ENCODE peak calls at places on chromosomes 3 and 15, in seven cellular contexts. One of them, this sample, is unnamed.
A peak's percentile ranks its signal among the peaks of the same experiment; 100 is the strongest.

GRCh38 chr3:84547971-84548970 is 410.5 kb upstream of the CADM2 start:
- DNase-seq in ascending aorta: no peak
- DNase-seq in fibroblast of lung: peak; percentile 8
- DNase-seq in heart left ventricle: peak; percentile 15
- DNase-seq in right atrium auricular region: no peak
- DNase-seq in CD8-positive, alpha-beta T cell: no peak
- DNase-seq in stomach: no peak
- DNase-seq in this sample: peak; percentile 59

GRCh38 chr15:71437919-71438318 is 322.6 kb downstream of the THSD4 start:
- DNase-seq in CD8-positive, alpha-beta T cell: no peak
- DNase-seq in fibroblast of lung: no peak
- DNase-seq in heart left ventricle: no peak
- DNase-seq in right atrium auricular region: no peak
- DNase-seq in stomach: no peak
- DNase-seq in ascending aorta: no peak
- DNase-seq in this sample: no peak

GRCh38 chr3:81352867-81353266 is 408.6 kb downstream of the GBE1 start:
- DNase-seq in heart left ventricle: no peak
- DNase-seq in CD8-positive, alpha-beta T cell: no peak
- DNase-seq in fibroblast of lung: peak; percentile 4
- DNase-seq in stomach: no peak
- DNase-seq in ascending aorta: no peak
- DNase-seq in right atrium auricular region: no peak
- DNase-seq in this sample: no peak

GRCh38 chr3:36175916-36176461 is 204.3 kb upstream of the STAC start:
- DNase-seq in ascending aorta: no peak
- DNase-seq in CD8-positive, alpha-beta T cell: no peak
- DNase-seq in right atrium auricular region: no peak
- DNase-seq in stomach: no peak
- DNase-seq in fibroblast of lung: no peak
- DNase-seq in heart left ventricle: no peak
- DNase-seq in this sample: no peak

GRCh38 chr3:185272051-185272450 is 18.2 kb upstream of the EHHADH start:
- DNase-seq in right atrium auricular region: no peak
- DNase-seq in heart left ventricle: no peak
- DNase-seq in ascending aorta: no peak
- DNase-seq in fibroblast of lung: no peak
- DNase-seq in stomach: no peak
- DNase-seq in CD8-positive, alpha-beta T cell: no peak
- DNase-seq in this sample: no peak

GRCh38 chr15:39362832-39363561 is 217.9 kb upstream of the THBS1 start:
- DNase-seq in CD8-positive, alpha-beta T cell: no peak
- DNase-seq in heart left ventricle: no peak
- DNase-seq in right atrium auricular region: no peak
- DNase-seq in ascending aorta: no peak
- DNase-seq in fibroblast of lung: peak; percentile 91
- DNase-seq in stomach: no peak
- DNase-seq in this sample: peak; percentile 98

GRCh38 chr3:141093397-141093796 is 42.2 kb downstream of the SPSB4 start:
- DNase-seq in ascending aorta: no peak
- DNase-seq in fibroblast of lung: no peak
- DNase-seq in heart left ventricle: no peak
- DNase-seq in CD8-positive, alpha-beta T cell: no peak
- DNase-seq in right atrium auricular region: no peak
- DNase-seq in stomach: no peak
- DNase-seq in this sample: peak; percentile 89

GRCh38 chr15:38176155-38176554 is 76.5 kb upstream of the SPRED1 start:
- DNase-seq in heart left ventricle: no peak
- DNase-seq in stomach: no peak
- DNase-seq in CD8-positive, alpha-beta T cell: no peak
- DNase-seq in fibroblast of lung: peak; percentile 47
- DNase-seq in right atrium auricular region: no peak
- DNase-seq in ascending aorta: no peak
- DNase-seq in this sample: no peak

GRCh38 chr3:21705769-21706168 is 45.2 kb downstream of the ZNF385D start:
- DNase-seq in fibroblast of lung: peak; percentile 75
- DNase-seq in ascending aorta: peak; percentile 91
- DNase-seq in stomach: peak; percentile 42
- DNase-seq in right atrium auricular region: no peak
- DNase-seq in heart left ventricle: peak; percentile 72
- DNase-seq in CD8-positive, alpha-beta T cell: no peak
- DNase-seq in this sample: no peak

GRCh38 chr3:188749010-188749617 is 422.7 kb upstream of the TPRG1 start:
- DNase-seq in stomach: no peak
- DNase-seq in fibroblast of lung: no peak
- DNase-seq in heart left ventricle: no peak
- DNase-seq in CD8-positive, alpha-beta T cell: peak; percentile 66
- DNase-seq in ascending aorta: no peak
- DNase-seq in right atrium auricular region: no peak
- DNase-seq in this sample: peak; percentile 43

GRCh38 chr3:185823280-185824044 is 1.4 kb downstream of the IGF2BP2 start:
- DNase-seq in right atrium auricular region: no peak
- DNase-seq in CD8-positive, alpha-beta T cell: peak; percentile 53
- DNase-seq in heart left ventricle: peak; percentile 61
- DNase-seq in ascending aorta: no peak
- DNase-seq in fibroblast of lung: peak; percentile 40
- DNase-seq in stomach: peak; percentile 59
- DNase-seq in this sample: peak; percentile 66

GRCh38 chr3:40299721-40300335 is 9.7 kb upstream of the EIF1B start:
- DNase-seq in CD8-positive, alpha-beta T cell: no peak
- DNase-seq in fibroblast of lung: peak; percentile 76
- DNase-seq in ascending aorta: no peak
- DNase-seq in right atrium auricular region: no peak
- DNase-seq in stomach: no peak
- DNase-seq in heart left ventricle: no peak
- DNase-seq in this sample: no peak

DNA sequence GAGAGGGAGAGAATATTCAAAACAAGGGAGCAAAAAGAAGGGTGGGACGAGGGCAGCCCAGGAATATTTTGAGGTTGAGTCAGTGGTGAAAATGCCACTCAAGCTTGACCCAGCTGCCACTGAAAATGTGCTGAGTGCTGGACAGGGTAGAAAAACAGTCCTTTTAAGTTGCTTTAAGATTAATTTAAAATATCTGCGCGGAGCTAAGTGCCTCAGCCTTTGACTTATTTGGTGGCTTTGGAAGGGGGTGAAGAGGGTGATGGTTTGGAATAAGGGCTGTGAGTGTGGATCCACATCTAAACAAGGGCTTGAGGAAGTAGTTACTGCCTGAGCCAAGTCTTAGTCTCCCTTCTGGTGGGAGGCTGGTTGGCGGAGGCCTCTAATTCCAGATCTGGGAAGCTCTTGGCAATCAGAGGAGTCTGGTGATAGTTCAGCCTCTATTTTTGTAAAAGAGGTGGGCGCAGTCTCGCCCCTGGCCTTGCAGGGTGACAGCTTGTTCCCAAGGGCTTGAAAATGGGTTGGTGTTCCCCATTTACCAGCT is 280.8 kb upstream of the ROPN1 start:
- DNase-seq in heart left ventricle: no peak
- DNase-seq in fibroblast of lung: peak; percentile 69
- DNase-seq in stomach: no peak
- DNase-seq in ascending aorta: peak; percentile 90
- DNase-seq in right atrium auricular region: no peak
- DNase-seq in CD8-positive, alpha-beta T cell: no peak
- DNase-seq in this sample: no peak
- H3K27ac ChIP-seq in heart left ventricle: no peak overlapping the region
- H3K27ac ChIP-seq in fibroblast of lung: no peak overlapping the region
- H3K27ac ChIP-seq in stomach: peak overlapping the region; percentile 79
- H3K27ac ChIP-seq in ascending aorta: peak overlapping the region; percentile 98
- H3K27ac ChIP-seq in right atrium auricular region: peak overlapping the region; percentile 80
- H3K27ac ChIP-seq in CD8-positive, alpha-beta T cell: no peak overlapping the region
- H3K27ac ChIP-seq in this sample: peak overlapping the region; percentile 50

GRCh38 chr15:70269331-70269911 is 171.7 kb upstream of the TLE3 start:
- DNase-seq in heart left ventricle: no peak
- DNase-seq in CD8-positive, alpha-beta T cell: no peak
- DNase-seq in fibroblast of lung: no peak
- DNase-seq in stomach: no peak
- DNase-seq in right atrium auricular region: no peak
- DNase-seq in ascending aorta: no peak
- DNase-seq in this sample: no peak
- H3K4me1 ChIP-seq in heart left ventricle: peaks cover 38% of the 10 kb centered on the region
- H3K4me1 ChIP-seq in CD8-positive, alpha-beta T cell: peaks cover 27% of the 10 kb centered on the region
- H3K4me1 ChIP-seq in fibroblast of lung: peaks cover 16% of the 10 kb centered on the region
- H3K4me1 ChIP-seq in stomach: peaks cover 52% of the 10 kb centered on the region
- H3K4me1 ChIP-seq in right atrium auricular region: no peaks in the 10 kb centered on the region
- H3K4me1 ChIP-seq in ascending aorta: peaks cover 27% of the 10 kb centered on the region
- H3K4me1 ChIP-seq in this sample: no peaks in the 10 kb centered on the region

DNA sequence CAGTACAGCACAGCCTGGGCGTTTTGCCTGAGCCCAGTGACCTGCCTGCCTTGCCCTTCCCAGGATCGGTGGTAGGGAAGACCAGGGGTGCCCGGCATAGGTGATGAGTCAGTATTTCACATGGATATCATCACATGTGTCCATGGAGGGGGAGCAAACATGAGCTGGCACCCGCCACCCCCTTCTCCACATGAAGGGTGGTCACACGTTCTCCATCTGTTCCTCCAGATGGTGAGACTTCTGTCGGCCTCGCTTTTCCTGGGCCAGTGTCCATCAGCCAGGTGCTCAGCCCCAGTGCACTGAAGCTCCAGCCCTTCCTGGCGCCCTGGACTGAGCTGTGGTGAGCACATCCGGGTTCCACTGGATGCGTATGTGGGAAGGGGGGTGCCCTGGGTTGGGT is 208.4 kb downstream of the UBE3A start:
- DNase-seq in CD8-positive, alpha-beta T cell: no peak
- DNase-seq in ascending aorta: no peak
- DNase-seq in right atrium auricular region: no peak
- DNase-seq in stomach: no peak
- DNase-seq in heart left ventricle: no peak
- DNase-seq in fibroblast of lung: no peak
- DNase-seq in this sample: no peak
- H3K9me3 ChIP-seq in CD8-positive, alpha-beta T cell: no peaks in the 10 kb centered on the region
- H3K9me3 ChIP-seq in ascending aorta: no peaks in the 10 kb centered on the region
- H3K9me3 ChIP-seq in right atrium auricular region: no peaks in the 10 kb centered on the region
- H3K9me3 ChIP-seq in stomach: peaks cover 98% of the 10 kb centered on the region
- H3K9me3 ChIP-seq in heart left ventricle: peaks cover 14% of the 10 kb centered on the region
- H3K9me3 ChIP-seq in fibroblast of lung: no peaks in the 10 kb centered on the region
- H3K9me3 ChIP-seq in this sample: no peaks in the 10 kb centered on the region

GRCh38 chr15:86004061-86004460 is 75.6 kb upstream of the AGBL1 start:
- DNase-seq in ascending aorta: no peak
- DNase-seq in CD8-positive, alpha-beta T cell: no peak
- DNase-seq in fibroblast of lung: no peak
- DNase-seq in heart left ventricle: no peak
- DNase-seq in stomach: no peak
- DNase-seq in right atrium auricular region: no peak
- DNase-seq in this sample: no peak

GRCh38 chr15:85999658-86000057 is 80.0 kb upstream of the AGBL1 start:
- DNase-seq in heart left ventricle: no peak
- DNase-seq in fibroblast of lung: no peak
- DNase-seq in right atrium auricular region: no peak
- DNase-seq in CD8-positive, alpha-beta T cell: no peak
- DNase-seq in stomach: no peak
- DNase-seq in ascending aorta: no peak
- DNase-seq in this sample: no peak

GRCh38 chr15:86002444-86002843 is 77.2 kb upstream of the AGBL1 start:
- DNase-seq in ascending aorta: no peak
- DNase-seq in fibroblast of lung: no peak
- DNase-seq in stomach: no peak
- DNase-seq in right atrium auricular region: no peak
- DNase-seq in CD8-positive, alpha-beta T cell: no peak
- DNase-seq in heart left ventricle: no peak
- DNase-seq in this sample: peak; percentile 16

GRCh38 chr15:85997618-85998017 is 82.1 kb upstream of the AGBL1 start:
- DNase-seq in heart left ventricle: no peak
- DNase-seq in fibroblast of lung: no peak
- DNase-seq in stomach: no peak
- DNase-seq in ascending aorta: no peak
- DNase-seq in right atrium auricular region: no peak
- DNase-seq in CD8-positive, alpha-beta T cell: no peak
- DNase-seq in this sample: no peak

GRCh38 chr15:86001200-86001599 is 78.5 kb upstream of the AGBL1 start:
- DNase-seq in ascending aorta: no peak
- DNase-seq in fibroblast of lung: no peak
- DNase-seq in heart left ventricle: no peak
- DNase-seq in right atrium auricular region: no peak
- DNase-seq in CD8-positive, alpha-beta T cell: no peak
- DNase-seq in stomach: no peak
- DNase-seq in this sample: no peak
- H3K27ac ChIP-seq in ascending aorta: no peak overlapping the region
- H3K27ac ChIP-seq in fibroblast of lung: no peak overlapping the region
- H3K27ac ChIP-seq in heart left ventricle: no peak overlapping the region
- H3K27ac ChIP-seq in right atrium auricular region: no peak overlapping the region
- H3K27ac ChIP-seq in CD8-positive, alpha-beta T cell: no peak overlapping the region
- H3K27ac ChIP-seq in stomach: no peak overlapping the region
- H3K27ac ChIP-seq in this sample: no peak overlapping the region

DNA sequence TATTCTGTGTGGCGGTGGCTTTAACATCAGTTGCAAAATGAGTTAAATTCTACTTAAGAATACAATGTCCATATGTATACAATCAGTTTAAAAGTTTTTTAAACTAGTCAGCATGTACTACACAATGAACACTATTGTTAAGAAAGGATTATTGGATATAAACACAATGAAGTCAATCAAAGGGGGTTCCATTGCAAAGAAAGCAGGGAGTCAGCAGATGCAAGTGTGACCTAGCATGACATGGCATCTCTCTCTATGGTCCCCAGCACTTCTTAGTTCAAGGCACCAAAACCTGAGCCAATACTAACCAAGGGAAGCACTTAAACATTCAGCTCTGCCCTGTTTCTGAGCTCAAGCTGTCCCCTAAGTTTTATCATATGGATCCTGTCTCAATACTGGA is 17.0 kb downstream of the KLHL6 start:
- DNase-seq in fibroblast of lung: no peak
- DNase-seq in ascending aorta: no peak
- DNase-seq in stomach: no peak
- DNase-seq in CD8-positive, alpha-beta T cell: no peak
- DNase-seq in right atrium auricular region: no peak
- DNase-seq in heart left ventricle: no peak
- DNase-seq in this sample: no peak
- H3K4me1 ChIP-seq in fibroblast of lung: no peaks in the 10 kb centered on the region
- H3K4me1 ChIP-seq in ascending aorta: no peaks in the 10 kb centered on the region
- H3K4me1 ChIP-seq in stomach: peaks cover 10% of the 10 kb centered on the region
- H3K4me1 ChIP-seq in CD8-positive, alpha-beta T cell: peaks cover 41% of the 10 kb centered on the region
- H3K4me1 ChIP-seq in right atrium auricular region: no peaks in the 10 kb centered on the region
- H3K4me1 ChIP-seq in heart left ventricle: no peaks in the 10 kb centered on the region
- H3K4me1 ChIP-seq in this sample: no peaks in the 10 kb centered on the region

GRCh38 chr3:127330385-127330784 is 42.5 kb upstream of the PRR20G start:
- DNase-seq in fibroblast of lung: no peak
- DNase-seq in ascending aorta: no peak
- DNase-seq in right atrium auricular region: no peak
- DNase-seq in CD8-positive, alpha-beta T cell: no peak
- DNase-seq in heart left ventricle: no peak
- DNase-seq in stomach: no peak
- DNase-seq in this sample: no peak
- H3K9me3 ChIP-seq in fibroblast of lung: no peaks in the 10 kb centered on the region
- H3K9me3 ChIP-seq in ascending aorta: peaks cover 19% of the 10 kb centered on the region
- H3K9me3 ChIP-seq in right atrium auricular region: peaks cover 51% of the 10 kb centered on the region
- H3K9me3 ChIP-seq in CD8-positive, alpha-beta T cell: no peaks in the 10 kb centered on the region
- H3K9me3 ChIP-seq in heart left ventricle: peaks cover 37% of the 10 kb centered on the region
- H3K9me3 ChIP-seq in stomach: peaks cover 28% of the 10 kb centered on the region
- H3K9me3 ChIP-seq in this sample: peaks cover 8% of the 10 kb centered on the region

DNA sequence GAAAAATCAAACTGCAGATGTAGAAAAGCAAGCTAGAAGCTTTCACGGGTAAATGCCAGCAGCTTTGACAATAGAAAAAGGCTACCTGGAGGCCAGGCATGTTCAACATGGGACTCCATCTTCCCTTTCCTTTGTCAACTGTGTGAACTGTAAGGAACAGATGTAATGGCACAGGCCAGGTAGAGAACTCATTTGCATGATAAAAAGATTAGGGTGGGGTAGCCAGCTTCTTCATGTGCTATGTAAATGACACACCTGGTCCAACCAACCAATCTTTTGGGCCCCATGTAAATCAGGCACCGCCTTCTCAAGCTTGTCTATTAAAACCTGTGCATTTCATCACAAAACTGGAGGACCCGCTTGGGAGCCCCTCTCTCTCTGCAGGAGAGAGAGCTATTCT is 686.5 kb upstream of the GOLIM4 start:
- DNase-seq in fibroblast of lung: no peak
- DNase-seq in ascending aorta: no peak
- DNase-seq in right atrium auricular region: no peak
- DNase-seq in heart left ventricle: no peak
- DNase-seq in CD8-positive, alpha-beta T cell: no peak
- DNase-seq in stomach: no peak
- DNase-seq in this sample: no peak
- H3K27ac ChIP-seq in fibroblast of lung: no peak overlapping the region
- H3K27ac ChIP-seq in ascending aorta: no peak overlapping the region
- H3K27ac ChIP-seq in right atrium auricular region: no peak overlapping the region
- H3K27ac ChIP-seq in heart left ventricle: no peak overlapping the region
- H3K27ac ChIP-seq in CD8-positive, alpha-beta T cell: no peak overlapping the region
- H3K27ac ChIP-seq in stomach: no peak overlapping the region
- H3K27ac ChIP-seq in this sample: no peak overlapping the region

This sample was measured in SJCRH30.